ENCODE peak calls at places on chromosomes 12 and 14, in nine cellular contexts. N is stomach, W is transverse colon, P is SK-N-SH, S is sigmoid colon, F is HepG2, A is GM12878, I is esophagus muscularis mucosa, L is H1. H is an unnamed sample.
A peak's percentile ranks its signal among the peaks of the same experiment; 100 is the strongest.

GRCh38 chr12:109744026-109744425 is 30.4 kb downstream of the FAM222A start:
- DNase-seq in N (peak; percentile 17), W (no peak), P (peak; percentile 19), S (peak; percentile 60), F (no peak), A (no peak), I (no peak), L (no peak), H (peak; percentile 34)

GRCh38 chr12:76259660-76260389 is 88.4 kb downstream of the BBS10 start:
- DNase-seq in N (no peak), W (no peak), P (no peak), S (no peak), F (no peak), A (no peak), I (no peak), L (no peak), H (no peak)

GRCh38 chr12:124764870-124765570 is 98.6 kb downstream of the SCARB1 start:
- DNase-seq in N (no peak), W (no peak), P (no peak), S (peak; percentile 87), F (no peak), A (no peak), I (no peak), L (no peak), H (no peak)

GRCh38 chr12:62933871-62934798 is 815 bp downstream of the PPM1H start:
- DNase-seq in N (peak; percentile 52), W (peak; percentile 35), P (peak; percentile 14), S (no peak), F (no peak), A (no peak), I (no peak), L (peak; percentile 79), H (no peak)

GRCh38 chr14:73728106-73729014 is 14.2 kb upstream of the PNMA1 start:
- DNase-seq in N (peak; percentile 91), W (peak; percentile 94), P (peak; percentile 89), S (peak; percentile 92), F (peak; percentile 60), A (no peak), I (peak; percentile 95), L (peak; percentile 97), H (no peak)

GRCh38 chr12:46557539-46558373 is 185.2 kb upstream of the SLC38A2 start:
- DNase-seq in N (no peak), W (no peak), P (no peak), S (no peak), F (no peak), A (no peak), I (no peak), L (no peak), H (no peak)

GRCh38 chr14:54866588-54866987 is 36.0 kb downstream of the GCH1 start:
- DNase-seq in N (no peak), W (no peak), P (no peak), S (no peak), F (peak; percentile 4), A (no peak), I (no peak), L (no peak), H (no peak)

GRCh38 chr12:2125651-2126050 is 72.9 kb downstream of the CACNA1C start:
- DNase-seq in N (no peak), W (no peak), P (no peak), S (peak; percentile 17), F (no peak), A (no peak), I (no peak), L (no peak), H (peak; percentile 16)

GRCh38 chr12:2052861-2053674 is at the start of gene CACNA1C:
- DNase-seq in N (peak; percentile 34), W (peak; percentile 46), P (peak; percentile 93), S (peak; percentile 86), F (no peak), A (no peak), I (no peak), L (peak; percentile 72), H (no peak)

GRCh38 chr14:92560106-92560865 is 46.7 kb downstream of the RIN3 start:
- DNase-seq in N (no peak), W (no peak), P (no peak), S (no peak), F (no peak), A (no peak), I (no peak), L (no peak), H (no peak)

GRCh38 chr12:94873368-94874085 is 130.0 kb downstream of the NDUFA12 start:
- DNase-seq in N (peak; percentile 28), W (peak; percentile 42), P (peak; percentile 89), S (no peak), F (no peak), A (no peak), I (peak; percentile 37), L (peak; percentile 75), H (no peak)

GRCh38 chr12:28242888-28243633 is 52.8 kb downstream of the CCDC91 start:
- DNase-seq in N (peak; percentile 35), W (no peak), P (no peak), S (no peak), F (no peak), A (no peak), I (no peak), L (no peak), H (no peak)

GRCh38 chr12:55037349-55037748 is 17.6 kb downstream of the NEUROD4 start:
- DNase-seq in N (no peak), W (no peak), P (no peak), S (no peak), F (no peak), A (no peak), I (no peak), L (no peak), H (no peak)

DNA sequence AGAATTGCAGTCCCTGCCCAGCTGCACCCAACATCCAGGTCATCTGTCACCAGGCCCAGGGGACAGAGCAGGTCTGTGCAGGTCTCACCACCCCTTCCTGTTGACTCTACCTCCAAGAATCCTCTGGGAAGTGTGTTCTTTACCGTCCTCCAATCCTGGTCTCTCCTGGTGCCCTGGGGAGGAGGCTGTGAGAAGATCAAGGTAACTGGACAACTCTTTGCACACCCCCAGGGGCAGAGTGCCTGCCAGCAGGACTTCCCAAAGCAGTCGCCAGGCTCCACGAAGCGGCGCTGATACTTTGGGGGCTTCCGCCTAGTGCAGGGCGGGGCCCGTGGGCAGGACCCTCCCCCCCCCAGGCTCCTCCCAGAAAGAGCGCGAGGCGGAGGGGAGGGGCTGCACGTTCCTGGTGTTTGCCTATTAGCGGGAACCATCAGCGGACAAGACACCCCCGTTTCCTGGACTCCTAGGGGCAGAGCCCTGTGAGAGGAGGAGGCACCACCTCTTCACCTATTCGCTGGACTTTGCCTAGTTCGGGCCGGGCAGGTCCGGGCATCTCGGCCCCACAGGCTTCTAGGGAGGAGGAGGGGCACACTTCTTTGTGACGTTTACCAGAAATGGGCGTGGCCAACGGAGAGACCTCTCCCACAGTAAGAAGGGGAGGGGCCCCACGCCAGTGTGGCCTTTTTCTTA is 918.0 kb downstream of the AACS start:
- DNase-seq in N (peak; percentile 25), W (peak; percentile 9), P (peak; percentile 77), S (peak; percentile 74), F (peak; percentile 61), A (no peak), I (no peak), L (peak; percentile 94), H (no peak)
- TF ChIP-seq POLR2AphosphoS5 in N (no peak), W (no peak), P (no peak), S (no peak), F (no peak), A (no peak), I (no peak), L (peak; percentile 31), H (no peak)

GRCh38 chr12:118982308-118982707 is 967 bp downstream of the SRRM4 start:
- DNase-seq in N (no peak), W (no peak), P (no peak), S (no peak), F (no peak), A (no peak), I (no peak), L (no peak), H (no peak)

GRCh38 chr12:118983147-118983824 is 1.9 kb downstream of the SRRM4 start:
- DNase-seq in N (no peak), W (no peak), P (peak; percentile 33), S (no peak), F (no peak), A (no peak), I (no peak), L (no peak), H (no peak)

GRCh38 chr12:118979763-118980406 is 1.5 kb upstream of the SRRM4 start:
- DNase-seq in N (peak; percentile 46), W (peak; percentile 24), P (peak; percentile 73), S (no peak), F (peak; percentile 56), A (no peak), I (no peak), L (peak; percentile 86), H (no peak)

GRCh38 chr12:118980407-118981014 is 830 bp upstream of the SRRM4 start:
- DNase-seq in N (no peak), W (no peak), P (peak; percentile 70), S (no peak), F (no peak), A (no peak), I (no peak), L (peak; percentile 75), H (no peak)

GRCh38 chr12:118981285-118982201 is at the start of gene SRRM4:
- DNase-seq in N (peak; percentile 28), W (no peak), P (peak; percentile 90), S (no peak), F (no peak), A (no peak), I (no peak), L (peak; percentile 95), H (no peak)
- TF ChIP-seq EP300 in N (no peak), W (no peak), P (peak; percentile 29), S (no peak), F (no peak), A (no peak), I (no peak), L (no peak), H (no peak)

GRCh38 chr14:30872602-30873001 is 1.8 kb upstream of the COCH start:
- DNase-seq in N (no peak), W (no peak), P (no peak), S (no peak), F (no peak), A (no peak), I (no peak), L (no peak), H (no peak)

GRCh38 chr14:30864934-30865333 is 9.4 kb upstream of the COCH start:
- DNase-seq in N (no peak), W (no peak), P (no peak), S (no peak), F (no peak), A (no peak), I (no peak), L (no peak), H (no peak)

GRCh38 chr14:30868736-30869135 is 5.6 kb upstream of the COCH start:
- DNase-seq in N (no peak), W (no peak), P (no peak), S (no peak), F (no peak), A (no peak), I (no peak), L (no peak), H (no peak)

GRCh38 chr14:30873308-30874119 is 845 bp upstream of the COCH start:
- DNase-seq in N (no peak), W (no peak), P (no peak), S (no peak), F (no peak), A (no peak), I (no peak), L (no peak), H (no peak)

GRCh38 chr14:30869525-30870150 is 4.7 kb upstream of the COCH start:
- DNase-seq in N (no peak), W (no peak), P (no peak), S (no peak), F (no peak), A (no peak), I (no peak), L (no peak), H (no peak)
- H3K27ac ChIP-seq in N (no peak overlapping the region), W (no peak overlapping the region), P (no peak overlapping the region), S (no peak overlapping the region), F (no peak overlapping the region), A (no peak overlapping the region), I (no peak overlapping the region), L (no peak overlapping the region), H (no peak overlapping the region)

GRCh38 chr12:104177663-104178501 is 37.7 kb upstream of the TXNRD1 start:
- DNase-seq in N (peak; percentile 38), W (peak; percentile 54), P (peak; percentile 27), S (peak; percentile 97), F (peak; percentile 8), A (no peak), I (peak; percentile 96), L (peak; percentile 38), H (peak; percentile 83)
- TF ChIP-seq POLR2AphosphoS5 in N (peak; percentile 91), W (peak; percentile 91), P (peak; percentile 74), S (peak; percentile 91), F (no peak), A (no peak), I (peak; percentile 87), L (no peak), H (peak; percentile 31)

H was measured in suprapubic skin.